ENCODE peak calls at places on chromosomes 2 and 18, in seven cellular contexts. E is CD8-positive, alpha-beta memory T cell; Y is NT2/D1; K is endothelial cell; C is naive B cell; O is K562; U is naive thymus-derived CD4-positive, alpha-beta T cell. T is an unnamed sample.

GRCh38 chr2:166632616-166633015 is 138.6 kb upstream of the SCN7A start:
- DNase-seq in E (no peak), Y (no peak), K (no peak), C (no peak), O (no peak), U (no peak), T (no peak)

GRCh38 chr2:24124003-24124585 is 825 bp downstream of the FAM228B start:
- DNase-seq in E (no peak), Y (peak; percentile 8), K (no peak), C (no peak), O (no peak), U (no peak), T (no peak)

GRCh38 chr18:3624818-3625716 is 175.1 kb downstream of the TGIF1 start:
- DNase-seq in E (peak; percentile 58), Y (no peak), K (no peak), C (no peak), O (peak; percentile 85), U (peak; percentile 54), T (no peak)

GRCh38 chr2:190507135-190507534 is 27.4 kb downstream of the NEMP2 start:
- DNase-seq in E (no peak), Y (no peak), K (no peak), C (no peak), O (no peak), U (no peak), T (no peak)

GRCh38 chr2:177818412-177818811 is 254.2 kb downstream of the PDE11A start:
- DNase-seq in E (no peak), Y (no peak), K (no peak), C (no peak), O (no peak), U (no peak), T (no peak)

GRCh38 chr18:3832211-3832610 is 382.2 kb downstream of the TGIF1 start:
- DNase-seq in E (no peak), Y (no peak), K (no peak), C (no peak), O (no peak), U (no peak), T (no peak)

GRCh38 chr2:99401841-99402240 is 64.7 kb downstream of the EIF5B start:
- DNase-seq in E (no peak), Y (no peak), K (no peak), C (no peak), O (no peak), U (no peak), T (no peak)

GRCh38 chr2:240431276-240431662 is 4.2 kb upstream of the GPC1 start:
- DNase-seq in E (peak; percentile 14), Y (no peak), K (no peak), C (no peak), O (no peak), U (no peak), T (no peak)

GRCh38 chr2:94939349-94939748 is 68.1 kb downstream of the TEKT4 start:
- DNase-seq in E (no peak), Y (no peak), K (no peak), C (no peak), O (no peak), U (no peak), T (no peak)

GRCh38 chr2:14936436-14936835 is 303.9 kb downstream of the LRATD1 start:
- DNase-seq in E (no peak), Y (no peak), K (no peak), C (no peak), O (no peak), U (no peak), T (no peak)

GRCh38 chr2:186594001-186594722 is 4.3 kb downstream of the ITGAV start:
- DNase-seq in E (no peak), Y (no peak), K (no peak), C (no peak), O (no peak), U (no peak), T (no peak)

GRCh38 chr2:216700778-216701177 is 5.4 kb upstream of the IGFBP5 start:
- DNase-seq in E (no peak), Y (no peak), K (no peak), C (no peak), O (no peak), U (no peak), T (no peak)

GRCh38 chr2:69100220-69100723 is 87.3 kb downstream of the ANTXR1 start:
- DNase-seq in E (no peak), Y (no peak), K (no peak), C (no peak), O (no peak), U (no peak), T (no peak)

GRCh38 chr2:157771234-157771633 is 104.9 kb downstream of the ACVR1 start:
- DNase-seq in E (no peak), Y (no peak), K (no peak), C (no peak), O (no peak), U (no peak), T (no peak)

GRCh38 chr18:34848156-34848555 is 138.1 kb downstream of the DTNA start:
- DNase-seq in E (no peak), Y (no peak), K (no peak), C (no peak), O (no peak), U (no peak), T (no peak)

GRCh38 chr18:32425466-32425865 is 45.2 kb downstream of the GAREM1 start:
- DNase-seq in E (no peak), Y (no peak), K (no peak), C (no peak), O (no peak), U (no peak), T (no peak)

GRCh38 chr2:11581129-11581796 is 47.4 kb downstream of the GREB1 start:
- DNase-seq in E (no peak), Y (no peak), K (no peak), C (no peak), O (no peak), U (no peak), T (no peak)

GRCh38 chr2:214889301-214889700 is 79.8 kb upstream of the BARD1 start:
- DNase-seq in E (no peak), Y (no peak), K (no peak), C (no peak), O (no peak), U (no peak), T (no peak)